ENCODE peak calls at places on chromosomes 11 and 22, in six cellular contexts. I, F, L, A, Y and H are unnamed samples. For H3K9me3, the result is how much of the 10 kb centered on the place peaks cover.

GRCh38 chr11:2139118-2139490 is at the start of gene IGF2:
- DNase-seq in Y (no peak), A (no peak), I (peak), L (no peak), F (no peak), H (no peak)

GRCh38 chr11:35111171-35112055 is 27.6 kb upstream of the CD44 start:
- DNase-seq in F (no peak), I (no peak), A (peak), Y (peak), L (peak), H (no peak)

GRCh38 chr22:37211075-37211852 is 1.0 kb downstream of the SSTR3 start:
- DNase-seq in I (no peak), Y (no peak), A (no peak), L (no peak), F (no peak), H (no peak)

GRCh38 chr11:3684129-3684685 is 13.0 kb upstream of the CHRNA10 start:
- DNase-seq in L (no peak), Y (no peak), A (no peak), I (no peak), F (no peak), H (no peak)

GRCh38 chr11:114076974-114077373 is 17.5 kb downstream of the ZBTB16 start:
- DNase-seq in I (no peak), A (no peak), L (no peak), Y (no peak), F (no peak), H (peak)

GRCh38 chr11:22938691-22939090 is 78.4 kb upstream of the CCDC179 start:
- DNase-seq in L (no peak), A (no peak), I (no peak), Y (no peak), F (no peak), H (no peak)

GRCh38 chr11:116928102-116928777 is 90.8 kb upstream of the APOA1 start:
- DNase-seq in F (no peak), I (no peak), L (no peak), A (no peak), Y (no peak), H (no peak)

GRCh38 chr11:101010899-101011298 is 118.7 kb downstream of the PGR start:
- DNase-seq in L (no peak), A (peak), F (no peak), Y (peak), I (no peak), H (no peak)

GRCh38 chr11:65116370-65117205 is 913 bp downstream of the ZNHIT2 start:
- DNase-seq in F (no peak), I (peak), A (peak), Y (peak), L (peak), H (no peak)

GRCh38 chr11:828501-829115 is 889 bp downstream of the CRACR2B start:
- DNase-seq in I (no peak), Y (no peak), A (no peak), F (no peak), L (no peak), H (no peak)

GRCh38 chr11:827861-828167 is at the start of gene CRACR2B:
- DNase-seq in F (no peak), I (no peak), Y (no peak), A (no peak), L (no peak), H (no peak)

GRCh38 chr11:830295-831131 is 2.2 kb upstream of the CD151 start:
- DNase-seq in L (peak), I (peak), Y (no peak), A (peak), F (no peak), H (no peak)

GRCh38 chr11:829946-830294 is 2.2 kb downstream of the CRACR2B start:
- DNase-seq in Y (no peak), F (no peak), L (no peak), A (no peak), I (no peak), H (no peak)

GRCh38 chr11:829116-829945 is 1.6 kb downstream of the CRACR2B start:
- DNase-seq in F (no peak), I (no peak), A (no peak), L (no peak), Y (no peak), H (no peak)
- TF ChIP-seq EZH2 in F (no peak), I (no peak), A (peak), L (no peak), Y (no peak), H (no peak)

DNA sequence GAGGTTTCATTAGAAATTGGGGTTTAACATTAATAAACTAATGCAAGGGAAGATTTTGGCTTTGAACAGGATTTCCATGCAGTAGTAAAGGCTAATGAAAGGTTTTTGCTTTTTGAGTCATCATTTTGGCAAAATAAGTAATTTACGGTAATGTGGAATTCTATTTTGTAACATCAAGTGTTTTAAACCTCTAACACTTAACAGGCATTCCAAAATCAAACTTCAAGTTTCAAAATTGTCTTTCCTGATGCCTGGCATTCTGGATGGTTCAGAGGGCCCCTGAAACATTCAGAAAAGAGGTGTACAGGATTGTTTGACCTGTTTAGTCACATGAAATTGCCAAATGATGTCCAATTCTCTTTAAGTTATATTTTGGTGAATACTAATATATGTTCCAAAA is 90.4 kb upstream of the GNAZ start:
- DNase-seq in A (no peak), Y (no peak), L (no peak), I (no peak), F (no peak), H (no peak)
- H3K9me3 ChIP-seq in A (under half), Y (under half), L (under half), I (under half), F (under half), H (under half)

DNA sequence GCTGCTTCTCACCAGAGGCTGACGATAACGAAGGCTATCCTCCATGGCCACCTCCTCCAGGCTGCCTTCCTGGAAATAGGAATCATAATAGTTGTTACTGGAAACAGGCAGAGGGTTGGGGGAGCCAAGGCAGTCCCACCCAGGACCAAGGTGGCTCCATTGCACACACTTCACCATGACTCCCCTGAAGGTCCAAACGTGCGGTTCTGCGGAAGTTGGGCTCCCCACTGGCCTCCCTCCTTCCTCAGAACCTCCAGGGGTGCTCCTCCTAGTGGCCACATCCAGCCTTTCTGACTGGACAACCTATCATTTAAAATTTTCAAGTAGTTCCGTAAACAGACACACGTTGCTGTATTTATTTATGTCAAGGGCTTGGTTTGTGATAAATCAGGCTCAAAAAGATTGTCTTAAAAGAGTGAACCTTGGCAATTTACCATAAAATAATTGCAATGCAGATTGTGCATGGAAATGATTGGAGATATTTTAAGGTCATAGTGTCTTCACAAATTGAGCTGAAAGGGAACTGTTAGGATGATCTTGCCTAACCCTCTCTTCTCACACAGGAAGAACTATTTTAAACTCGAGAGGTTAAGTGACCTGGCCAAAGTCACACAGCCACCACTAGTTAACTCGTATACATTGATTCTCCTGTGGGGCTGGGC is 1.4 kb upstream of the TCN2 start:
- DNase-seq in Y (peak), F (peak), L (peak), A (peak), I (peak), H (no peak)
- TF ChIP-seq EZH2 in Y (no peak), F (no peak), L (no peak), A (no peak), I (no peak), H (no peak)

GRCh38 chr22:47298017-47298820 is 535.8 kb downstream of the TBC1D22A start:
- DNase-seq in F (no peak), I (no peak), A (no peak), Y (no peak), L (no peak), H (no peak)

GRCh38 chr22:47299211-47299878 is 536.9 kb downstream of the TBC1D22A start:
- DNase-seq in Y (no peak), A (no peak), F (no peak), I (no peak), L (no peak), H (no peak)

GRCh38 chr22:47296405-47297260 is 534.2 kb downstream of the TBC1D22A start:
- DNase-seq in I (no peak), Y (no peak), A (no peak), L (no peak), F (no peak), H (no peak)

GRCh38 chr22:47295982-47296381 is 533.5 kb downstream of the TBC1D22A start:
- DNase-seq in F (no peak), L (no peak), A (no peak), Y (no peak), I (no peak), H (no peak)

GRCh38 chr22:47297261-47298016 is 535.0 kb downstream of the TBC1D22A start:
- DNase-seq in Y (no peak), I (no peak), F (no peak), A (no peak), L (no peak), H (no peak)
- H3K9me3 ChIP-seq in Y (under half), I (under half), F (under half), A (under half), L (under half), H (under half)

DNA sequence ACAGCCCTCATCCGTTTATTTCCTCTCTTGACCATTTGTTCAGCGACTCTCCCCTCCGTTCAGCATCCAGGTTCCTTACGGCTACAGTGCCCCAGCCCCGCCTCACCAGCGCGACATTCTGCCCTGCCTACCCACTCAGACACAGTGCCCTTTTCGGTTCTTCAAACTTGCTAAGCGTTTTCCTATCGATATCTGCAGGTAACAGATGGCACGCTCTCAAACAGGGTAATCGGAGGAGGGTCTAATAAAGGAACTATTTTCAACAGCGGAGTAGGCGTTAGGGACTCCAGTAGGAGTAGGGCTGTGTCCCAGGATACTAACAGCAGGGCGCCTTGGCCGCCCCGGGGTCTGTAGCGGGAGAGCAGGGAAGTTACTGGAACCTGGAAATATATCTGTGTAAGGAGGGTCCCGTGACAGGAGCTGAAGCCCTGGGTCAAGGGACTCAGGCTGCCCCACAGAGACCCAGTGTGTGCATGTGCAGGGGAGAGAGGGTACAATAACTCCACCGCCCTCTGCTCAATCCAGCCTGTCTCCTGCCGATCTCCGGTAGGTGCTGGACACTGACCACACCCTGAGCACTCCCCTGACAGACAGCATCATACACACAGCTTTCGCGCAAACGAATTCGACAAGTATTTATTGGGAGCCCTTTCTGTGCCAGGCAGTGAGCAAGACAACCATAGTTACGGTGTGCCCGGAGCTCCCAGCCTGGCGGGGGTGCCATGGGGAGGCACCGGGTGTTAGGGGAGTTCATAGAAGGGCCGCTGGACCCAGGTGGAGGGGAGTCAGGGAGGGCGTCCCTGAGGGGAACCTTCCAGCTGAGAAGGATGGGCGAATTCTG is 2.1 kb downstream of the KLHL35 start:
- DNase-seq in L (no peak), Y (peak), A (no peak), I (no peak), F (no peak), H (no peak)
- TF ChIP-seq EZH2 in L (peak), Y (no peak), A (peak), I (no peak), F (no peak), H (no peak)

DNA sequence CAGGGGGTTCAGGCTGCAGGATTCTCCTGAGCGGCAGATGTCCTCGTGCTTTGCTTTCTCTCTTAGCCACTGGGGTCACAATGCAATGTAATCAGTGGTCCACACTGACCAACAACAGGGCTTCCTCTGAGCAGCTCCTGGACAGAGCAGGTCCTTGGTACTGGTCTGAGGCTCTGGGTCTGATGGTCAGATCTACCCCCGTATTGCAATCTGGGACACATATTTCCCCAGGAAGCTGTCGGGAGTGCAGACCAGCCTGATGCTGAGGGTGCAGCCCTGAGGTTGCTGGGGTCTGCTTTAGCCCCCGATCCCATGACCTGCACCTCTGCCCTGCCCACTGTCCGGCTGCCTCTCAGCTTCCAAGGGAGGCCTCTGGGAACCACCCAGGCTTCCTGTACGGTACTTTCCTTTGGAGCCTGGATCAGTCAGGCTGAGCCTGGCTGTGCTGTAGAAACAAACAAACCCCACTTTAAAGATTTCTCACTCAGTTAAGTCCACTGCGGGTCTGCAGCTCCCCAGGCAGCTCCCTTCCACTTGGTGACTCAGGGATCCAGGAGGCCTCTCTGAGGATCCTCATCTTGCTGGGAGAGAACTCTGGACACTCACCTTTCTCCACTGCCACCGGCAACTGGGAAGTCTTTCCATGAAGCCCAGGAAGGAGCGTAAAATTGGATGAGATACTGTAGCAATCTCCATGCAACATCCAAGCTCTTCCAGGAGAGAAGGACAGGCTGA is 1046.6 kb downstream of the TBC1D22A start:
- DNase-seq in L (no peak), I (no peak), Y (no peak), A (no peak), F (no peak), H (no peak)
- H3K9me3 ChIP-seq in L (under half), I (under half), Y (under half), A (under half), F (under half), H (under half)

DNA sequence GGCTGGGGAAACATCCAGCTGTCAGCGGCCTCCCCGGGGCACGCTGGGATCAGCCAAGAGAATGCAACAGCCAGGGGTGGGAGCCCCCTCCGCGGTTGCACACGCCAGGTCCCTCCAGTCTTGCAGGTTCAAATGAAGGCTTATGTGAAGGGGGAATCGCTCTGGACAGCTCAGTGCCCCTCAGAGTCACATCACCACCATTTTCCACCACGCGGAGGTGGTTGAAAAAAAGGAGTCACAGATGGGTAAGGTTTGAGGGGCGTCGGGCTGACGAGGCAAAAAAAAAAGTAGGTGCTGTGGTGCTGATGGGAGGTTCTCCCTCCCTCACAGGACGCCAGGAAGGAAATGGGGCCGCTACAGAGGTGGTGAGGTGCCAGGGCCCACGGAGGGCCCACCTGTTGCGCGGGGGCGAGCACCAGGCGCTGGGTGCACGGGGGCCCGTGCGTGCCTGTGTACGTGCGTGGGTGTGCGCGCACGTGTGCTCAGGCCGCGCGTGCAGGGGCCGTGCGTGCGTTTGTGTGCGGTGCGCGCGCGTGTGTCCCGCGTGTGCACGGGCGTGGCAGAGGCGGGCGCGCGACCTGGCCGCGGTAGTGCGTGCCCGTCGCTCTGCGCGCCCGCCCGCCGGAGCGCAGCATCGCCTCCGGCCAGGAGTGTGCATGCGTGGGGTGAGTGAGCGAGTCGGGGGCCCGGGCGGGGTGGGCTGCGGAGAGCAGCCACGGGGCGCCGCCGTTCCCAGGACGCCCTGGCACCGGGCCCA is 3.0 kb downstream of the PDGFB start:
- DNase-seq in F (no peak), I (peak), L (no peak), A (no peak), Y (no peak), H (no peak)
- TF ChIP-seq EZH2 in F (no peak), I (no peak), L (no peak), A (peak), Y (no peak), H (no peak)

DNA sequence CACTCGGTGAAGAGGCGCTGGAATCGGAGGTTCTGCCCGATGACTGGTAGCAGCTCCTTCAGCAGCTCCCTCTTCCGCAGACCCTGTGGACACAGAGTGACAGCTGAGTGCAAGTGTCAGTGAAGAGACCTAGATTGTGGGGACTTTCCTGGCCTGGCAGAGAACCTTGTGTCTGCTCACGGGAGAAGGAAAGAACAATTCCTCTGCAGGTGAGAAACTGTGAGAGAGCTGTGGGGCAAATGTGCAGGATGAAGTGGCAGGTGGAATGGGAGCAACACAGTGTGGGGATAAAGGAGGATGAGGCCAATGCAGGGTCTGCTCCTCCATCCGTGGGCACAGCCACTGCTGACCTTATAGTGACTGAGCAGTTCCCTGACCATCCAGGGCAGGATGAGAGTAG is 40.0 kb upstream of the CLTCL1 start:
- DNase-seq in L (no peak), F (no peak), I (no peak), A (no peak), Y (no peak), H (no peak)
- H3K9me3 ChIP-seq in L (under half), F (under half), I (under half), A (under half), Y (under half), H (under half)

DNA sequence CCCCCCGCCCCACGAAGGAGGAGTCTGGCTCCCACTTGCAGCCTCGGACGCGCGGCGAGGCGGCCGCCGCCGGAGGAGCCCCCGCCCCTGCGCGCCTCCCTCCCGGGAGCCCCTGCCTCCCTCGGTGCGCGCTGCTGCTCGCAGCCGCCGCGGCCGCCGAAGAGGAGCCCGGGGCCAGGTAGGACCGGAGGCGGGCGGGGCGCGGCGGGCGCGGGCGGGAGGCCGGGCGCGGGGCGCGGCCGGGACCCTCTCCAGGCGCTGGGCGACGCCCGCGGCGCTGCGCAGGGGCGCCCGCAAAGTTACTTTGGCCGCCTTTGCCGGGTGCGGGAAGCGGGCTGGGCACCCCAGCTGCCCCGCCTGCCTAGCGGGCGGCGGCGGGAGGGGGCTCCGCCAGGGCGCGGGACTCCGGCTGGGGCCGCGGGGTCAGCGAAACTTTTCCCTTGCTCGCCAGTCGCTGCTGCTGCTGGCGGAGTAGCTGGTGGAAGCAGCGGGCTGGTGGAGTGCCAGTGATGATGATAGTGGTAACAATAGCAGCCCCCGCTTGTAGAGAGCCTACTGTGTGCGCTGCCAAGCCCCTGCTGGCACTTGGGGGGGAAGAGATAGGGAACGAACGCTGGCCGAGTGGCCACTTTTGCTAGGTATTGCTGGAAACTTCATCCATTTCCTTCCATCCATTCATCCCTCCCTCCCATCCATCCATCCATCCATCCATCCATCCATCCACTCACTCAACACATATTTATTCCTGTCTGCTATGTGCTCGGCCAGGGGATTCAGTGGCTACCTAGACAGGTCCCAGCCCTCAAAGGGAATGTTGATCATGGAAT is at the start of gene MPPED1:
- DNase-seq in Y (no peak), I (no peak), L (no peak), A (no peak), F (no peak), H (no peak)
- TF ChIP-seq EZH2 in Y (peak), I (peak), L (peak), A (peak), F (no peak), H (no peak)